ENCODE peak calls at places on chromosomes 4 and X, in eight cellular contexts. O is dorsolateral prefrontal cortex, N is Peyer's patch, X is endothelial cell of umbilical vein, K is colonic mucosa, A is neuronal stem cell, T is IMR-90, M is aorta. Z is an unnamed sample.

GRCh38 chr4:108008721-108009120 is 19.0 kb downstream of the HADH start:
- DNase-seq in N (no peak), K (no peak), O (no peak), M (no peak), A (no peak), X (no peak), T (peak; percentile 81), Z (no peak)

GRCh38 chr4:158946825-158947224 is 156.1 kb upstream of the RAPGEF2 start:
- DNase-seq in O (no peak), K (no peak), A (no peak), M (no peak), N (no peak), X (no peak), T (no peak), Z (no peak)

GRCh38 chr4:53507058-53507457 is 84.2 kb downstream of the LNX1 start:
- DNase-seq in X (no peak), O (no peak), K (no peak), A (no peak), T (no peak), M (no peak), N (no peak), Z (no peak)

GRCh38 chr4:170007113-170007512 is 19.1 kb downstream of the MFAP3L start:
- DNase-seq in X (no peak), T (no peak), N (no peak), M (no peak), K (no peak), A (no peak), O (no peak), Z (no peak)

GRCh38 chr4:119299221-119300071 is 22.5 kb downstream of the FABP2 start:
- DNase-seq in N (no peak), O (no peak), A (no peak), T (peak; percentile 28), K (peak; percentile 37), M (no peak), X (peak; percentile 56), Z (no peak)

GRCh38 chr4:47160095-47160494 is 128.7 kb downstream of the GABRB1 start:
- DNase-seq in T (no peak), N (no peak), A (no peak), X (no peak), M (no peak), O (no peak), K (no peak), Z (no peak)

GRCh38 chr4:84258905-84259830 is 239.9 kb downstream of the NKX6-1 start:
- DNase-seq in O (no peak), X (peak; percentile 7), A (no peak), M (no peak), T (peak; percentile 32), K (no peak), N (no peak), Z (no peak)

GRCh38 chrX:45142185-45142584 is 58.5 kb downstream of the DIPK2B start:
- DNase-seq in M (no peak), O (no peak), K (no peak), N (no peak), T (no peak), A (no peak), X (no peak), Z (no peak)

GRCh38 chr4:137576437-137576836 is 44.1 kb upstream of the PCDH18 start:
- DNase-seq in X (no peak), N (no peak), O (no peak), A (no peak), M (no peak), K (no peak), T (peak; percentile 4), Z (no peak)

GRCh38 chr4:112327950-112328349 is 30.8 kb downstream of the ALPK1 start:
- DNase-seq in A (peak; percentile 58), T (peak; percentile 72), O (no peak), X (peak; percentile 60), K (no peak), M (no peak), N (no peak), Z (peak; percentile 62)

GRCh38 chr4:171954650-171955049 is 141.4 kb downstream of the GALNTL6 start:
- DNase-seq in N (no peak), O (no peak), A (no peak), X (no peak), T (no peak), K (no peak), M (no peak), Z (no peak)

GRCh38 chrX:154776753-154777152 is 14.1 kb downstream of the DKC1 start:
- DNase-seq in O (no peak), A (no peak), K (no peak), T (no peak), M (no peak), N (no peak), X (no peak), Z (no peak)

GRCh38 chr4:108885211-108885610 is 122.4 kb upstream of the ETNPPL start:
- DNase-seq in O (no peak), M (no peak), A (no peak), T (peak; percentile 58), X (peak; percentile 15), N (no peak), K (no peak), Z (no peak)

GRCh38 chrX:642436-643210 is 12.0 kb downstream of the SHOX start:
- DNase-seq in O (peak; percentile 12), A (no peak), X (no peak), T (no peak), N (no peak), M (no peak), K (no peak), Z (no peak)

GRCh38 chrX:643911-644303 is 13.3 kb downstream of the SHOX start:
- DNase-seq in O (peak; percentile 9), N (no peak), X (no peak), T (no peak), K (no peak), M (no peak), A (no peak), Z (no peak)

GRCh38 chrX:646228-646495 is 15.6 kb downstream of the SHOX start:
- DNase-seq in N (no peak), K (no peak), T (no peak), A (no peak), X (no peak), M (no peak), O (no peak), Z (no peak)

GRCh38 chrX:645024-645376 is 14.4 kb downstream of the SHOX start:
- DNase-seq in T (no peak), N (peak; percentile 77), O (no peak), K (peak; percentile 79), X (no peak), M (no peak), A (no peak), Z (no peak)

DNA sequence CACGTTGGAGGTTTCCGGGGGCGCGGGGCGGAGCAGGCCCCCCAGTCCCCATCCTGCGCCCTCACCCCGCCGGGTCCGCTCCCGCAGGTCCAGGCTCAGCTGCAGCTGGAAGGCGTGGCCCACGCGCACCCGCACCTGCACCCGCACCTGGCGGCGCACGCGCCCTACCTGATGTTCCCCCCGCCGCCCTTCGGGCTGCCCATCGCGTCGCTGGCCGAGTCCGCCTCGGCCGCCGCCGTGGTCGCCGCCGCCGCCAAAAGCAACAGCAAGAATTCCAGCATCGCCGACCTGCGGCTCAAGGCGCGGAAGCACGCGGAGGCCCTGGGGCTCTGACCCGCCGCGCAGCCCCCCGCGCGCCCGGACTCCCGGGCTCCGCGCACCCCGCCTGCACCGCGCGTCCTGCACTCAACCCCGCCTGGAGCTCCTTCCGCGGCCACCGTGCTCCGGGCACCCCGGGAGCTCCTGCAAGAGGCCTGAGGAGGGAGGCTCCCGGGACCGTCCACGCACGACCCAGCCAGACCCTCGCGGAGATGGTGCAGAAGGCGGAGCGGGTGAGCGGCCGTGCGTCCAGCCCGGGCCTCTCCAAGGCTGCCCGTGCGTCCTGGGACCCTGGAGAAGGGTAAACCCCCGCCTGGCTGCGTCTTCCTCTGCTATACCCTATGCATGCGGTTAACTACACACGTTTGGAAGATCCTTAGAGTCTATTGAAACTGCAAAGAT is 13.9 kb downstream of the SHOX start:
- DNase-seq in N (peak; percentile 55), K (peak; percentile 25), O (no peak), M (no peak), T (no peak), A (no peak), X (no peak), Z (no peak)
- H3K27me3 ChIP-seq in N (no peaks in the 10 kb centered on the region), K (peaks cover 15% of the 10 kb centered on the region), O (peaks cover 58% of the 10 kb centered on the region), M (no peaks in the 10 kb centered on the region), T (no peaks in the 10 kb centered on the region), A (peaks cover 40% of the 10 kb centered on the region), X (no peaks in the 10 kb centered on the region), Z (peaks cover 43% of the 10 kb centered on the region)

GRCh38 chr4:68499021-68499420 is 51.8 kb downstream of the TMPRSS11E start:
- DNase-seq in A (no peak), M (no peak), O (no peak), T (no peak), K (no peak), X (no peak), N (no peak), Z (no peak)
- H3K27me3 ChIP-seq in A (no peaks in the 10 kb centered on the region), M (no peaks in the 10 kb centered on the region), O (no peaks in the 10 kb centered on the region), T (no peaks in the 10 kb centered on the region), K (no peaks in the 10 kb centered on the region), X (peaks cover 2% of the 10 kb centered on the region), N (no peaks in the 10 kb centered on the region), Z (no peaks in the 10 kb centered on the region)

DNA sequence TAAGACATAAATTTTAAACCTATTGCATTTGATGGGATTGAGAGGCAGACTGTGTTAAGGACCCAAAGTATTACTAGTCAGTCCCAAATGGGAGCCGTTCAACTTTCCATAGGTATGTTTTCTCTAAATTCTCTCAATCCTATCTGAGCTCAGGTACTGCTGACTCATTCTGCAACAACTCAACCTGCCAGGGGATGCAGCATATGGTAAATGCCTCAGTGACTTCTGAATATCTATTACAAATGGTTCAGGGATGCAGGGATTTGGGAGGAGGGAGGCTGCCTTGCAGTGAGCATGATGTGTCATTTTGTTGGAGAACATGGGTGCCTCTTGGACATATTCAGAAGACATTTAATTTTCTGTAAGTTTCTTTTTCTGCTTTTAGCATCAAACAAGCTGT is 97.3 kb downstream of the HDAC8 start:
- DNase-seq in K (no peak), T (no peak), X (no peak), N (no peak), A (no peak), M (no peak), O (no peak), Z (no peak)
- H3K27me3 ChIP-seq in K (no peaks in the 10 kb centered on the region), T (peaks cover 5% of the 10 kb centered on the region), X (no peaks in the 10 kb centered on the region), N (no peaks in the 10 kb centered on the region), A (peaks cover 6% of the 10 kb centered on the region), M (no peaks in the 10 kb centered on the region), O (no peaks in the 10 kb centered on the region), Z (no peaks in the 10 kb centered on the region)

DNA sequence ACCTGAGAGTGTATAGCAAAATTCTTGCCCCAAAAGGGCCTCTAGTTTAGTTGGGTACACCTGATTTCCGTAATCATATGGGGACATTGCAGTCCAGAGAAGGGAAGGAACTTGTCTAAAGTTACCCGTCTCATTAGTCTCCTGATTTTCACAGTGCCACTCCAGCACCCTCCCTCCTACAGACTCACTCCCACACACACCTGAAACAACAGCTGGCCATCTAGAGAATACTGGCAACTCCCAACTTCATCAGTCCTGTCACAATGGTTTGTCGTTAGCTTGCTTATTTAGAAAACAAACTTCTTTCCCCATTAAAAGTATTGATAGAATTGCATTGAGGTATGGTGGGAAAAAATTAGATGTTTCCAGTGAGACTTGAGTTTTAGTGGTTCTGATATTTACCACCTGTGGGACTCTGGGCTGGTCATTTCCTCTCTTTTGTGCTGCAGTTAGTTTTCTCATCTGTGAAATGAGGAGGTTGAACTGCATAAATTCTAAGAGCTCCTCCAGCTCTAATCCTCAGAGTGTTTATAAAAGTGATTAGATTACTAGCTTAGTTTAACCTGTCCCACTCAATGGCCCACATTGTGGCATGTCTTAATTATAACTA is 1.7 kb downstream of the IL13RA1 start:
- DNase-seq in X (no peak), K (no peak), M (no peak), T (no peak), O (no peak), N (no peak), A (no peak), Z (no peak)
- H3K27me3 ChIP-seq in X (no peaks in the 10 kb centered on the region), K (no peaks in the 10 kb centered on the region), M (no peaks in the 10 kb centered on the region), T (no peaks in the 10 kb centered on the region), O (no peaks in the 10 kb centered on the region), N (no peaks in the 10 kb centered on the region), A (no peaks in the 10 kb centered on the region), Z (peaks cover 14% of the 10 kb centered on the region)

GRCh38 chrX:50762578-50762977 is 51.4 kb downstream of the SHROOM4 start:
- DNase-seq in X (peak; percentile 56), M (no peak), A (no peak), O (no peak), N (no peak), T (no peak), K (no peak), Z (no peak)
- H3K27me3 ChIP-seq in X (no peaks in the 10 kb centered on the region), M (no peaks in the 10 kb centered on the region), A (no peaks in the 10 kb centered on the region), O (no peaks in the 10 kb centered on the region), N (no peaks in the 10 kb centered on the region), T (peaks cover 2% of the 10 kb centered on the region), K (no peaks in the 10 kb centered on the region), Z (no peaks in the 10 kb centered on the region)

Z was measured in spleen.